ENCODE peak calls at places on chromosomes 13 and 19, in nine cellular contexts. D is tibial artery, Y is ovary, I is transverse colon, S is IMR-90, X is suprapubic skin, Q is heart right ventricle, L is spleen, F is endothelial cell of umbilical vein. H is an unnamed sample. For H3K9me3 and H3K4me1, the result is how much of the 10 kb centered on the place peaks cover.

GRCh38 chr19:46919324-46919723 is 58.5 kb downstream of the ARHGAP35 start:
- DNase-seq in L (no peak), Y (no peak), D (no peak), S (peak), I (no peak), F (no peak), Q (no peak), X (no peak), H (no peak)

GRCh38 chr19:18657590-18658365 is 20.9 kb downstream of the KLHL26 start:
- DNase-seq in S (peak), Y (peak), D (peak), X (no peak), I (no peak), L (no peak), Q (peak), F (no peak), H (peak)

GRCh38 chr19:12202250-12202649 is 39.4 kb downstream of the ZNF136 start:
- DNase-seq in Y (no peak), S (no peak), X (no peak), Q (peak), F (no peak), D (no peak), L (peak), I (peak), H (peak)

GRCh38 chr13:29763426-29764180 is 86.8 kb downstream of the UBL3 start:
- DNase-seq in I (peak), F (no peak), S (no peak), Q (no peak), X (no peak), Y (no peak), D (no peak), L (no peak), H (no peak)

GRCh38 chr19:45331411-45331810 is 8.7 kb upstream of the CKM start:
- DNase-seq in Q (no peak), L (no peak), I (no peak), D (no peak), Y (no peak), X (no peak), F (no peak), S (no peak), H (no peak)

GRCh38 chr13:37681295-37682032 is 82.9 kb upstream of the POSTN start:
- DNase-seq in L (no peak), Y (no peak), F (peak), X (no peak), I (no peak), D (no peak), Q (no peak), S (peak), H (no peak)

GRCh38 chr13:48490241-48490640 is 42.6 kb downstream of the RCBTB2 start:
- DNase-seq in Y (no peak), X (no peak), Q (no peak), F (no peak), I (no peak), L (no peak), D (no peak), S (no peak), H (no peak)

GRCh38 chr13:81987677-81988357 is 1646.9 kb upstream of the SPRY2 start:
- DNase-seq in D (no peak), L (no peak), X (no peak), S (no peak), Y (no peak), Q (no peak), F (no peak), I (no peak), H (no peak)

GRCh38 chr19:2193807-2194206 is 30.1 kb downstream of the DOT1L start:
- DNase-seq in S (no peak), Y (no peak), L (no peak), I (no peak), Q (no peak), D (no peak), X (no peak), F (no peak), H (no peak)

GRCh38 chr19:38139122-38139521 is 84.9 kb downstream of the DPF1 start:
- DNase-seq in Q (no peak), D (no peak), F (no peak), Y (no peak), X (no peak), L (no peak), I (no peak), S (no peak), H (no peak)

GRCh38 chr13:104530741-104531140 is 1464.5 kb upstream of the SLC10A2 start:
- DNase-seq in Q (no peak), F (no peak), D (no peak), S (no peak), L (no peak), X (no peak), Y (no peak), I (no peak), H (no peak)

GRCh38 chr13:67299072-67299635 is 69.0 kb upstream of the PCDH9 start:
- DNase-seq in Q (no peak), F (peak), Y (no peak), S (peak), L (no peak), X (no peak), D (no peak), I (no peak), H (no peak)

GRCh38 chr13:50075619-50076097 is 60.4 kb downstream of the KCNRG start:
- DNase-seq in I (no peak), S (no peak), Q (no peak), D (no peak), X (no peak), L (no peak), F (peak), Y (no peak), H (no peak)

GRCh38 chr19:47637550-47637949 is 28.6 kb downstream of the BICRA start:
- DNase-seq in Y (no peak), X (no peak), I (no peak), S (no peak), D (no peak), F (no peak), Q (no peak), L (no peak), H (no peak)

GRCh38 chr19:4369888-4370260 is 26.5 kb downstream of the MPND start:
- DNase-seq in L (peak), Q (peak), D (no peak), F (peak), I (peak), S (peak), Y (no peak), X (peak), H (peak)

GRCh38 chr19:46515290-46515609 is 19.6 kb upstream of the PNMA8B start:
- DNase-seq in F (no peak), D (no peak), L (no peak), S (no peak), Y (no peak), X (no peak), Q (no peak), I (no peak), H (no peak)

GRCh38 chr19:12953456-12954149 is 3.4 kb downstream of the GADD45GIP1 start:
- DNase-seq in D (no peak), Y (no peak), S (no peak), I (no peak), Q (no peak), L (no peak), F (no peak), X (no peak), H (no peak)

GRCh38 chr19:8491574-8491973 is 10.9 kb downstream of the PRAM1 start:
- DNase-seq in I (no peak), L (peak), F (no peak), D (no peak), Y (no peak), Q (no peak), X (no peak), S (no peak), H (peak)

GRCh38 chr13:105972811-105973590 is 562.5 kb downstream of the EFNB2 start:
- DNase-seq in S (no peak), Q (no peak), X (no peak), F (no peak), L (no peak), Y (no peak), I (no peak), D (no peak), H (no peak)

GRCh38 chr13:74596691-74597090 is 462.5 kb upstream of the KLF12 start:
- DNase-seq in I (no peak), X (no peak), F (no peak), S (no peak), L (no peak), Q (no peak), Y (no peak), D (no peak), H (no peak)

GRCh38 chr13:107079423-107080099 is 511.6 kb upstream of the ARGLU1 start:
- DNase-seq in S (no peak), Y (no peak), L (no peak), F (no peak), D (no peak), I (no peak), Q (no peak), X (no peak), H (no peak)

GRCh38 chr13:28730762-28731161 is 12.0 kb upstream of the SLC46A3 start:
- DNase-seq in Y (no peak), S (no peak), I (no peak), X (no peak), Q (no peak), L (no peak), D (no peak), F (no peak), H (no peak)

GRCh38 chr19:21110183-21110582 is 28.2 kb downstream of the ZNF714 start:
- DNase-seq in S (no peak), L (no peak), Q (no peak), Y (no peak), X (no peak), D (no peak), I (no peak), F (no peak), H (no peak)
- H3K9me3 ChIP-seq in S (under half), L (under half), Q (under half), Y (under half), X (under half), D (under half), I (under half), F (under half), H (under half)

GRCh38 chr13:20130652-20131051 is 30.2 kb downstream of the GJA3 start:
- DNase-seq in I (no peak), Q (no peak), X (no peak), F (no peak), D (no peak), L (no peak), S (no peak), Y (no peak), H (no peak)

GRCh38 chr13:20131057-20131832 is 29.6 kb downstream of the GJA3 start:
- DNase-seq in F (no peak), Q (no peak), D (no peak), L (no peak), X (no peak), S (no peak), Y (no peak), I (no peak), H (no peak)

GRCh38 chr13:20130012-20130411 is 30.8 kb downstream of the GJA3 start:
- DNase-seq in Y (no peak), Q (no peak), F (no peak), D (no peak), X (no peak), I (no peak), L (no peak), S (no peak), H (no peak)

GRCh38 chr13:20134732-20135131 is 26.1 kb downstream of the GJA3 start:
- DNase-seq in L (no peak), I (no peak), D (no peak), F (no peak), Y (no peak), X (no peak), Q (no peak), S (no peak), H (no peak)

DNA sequence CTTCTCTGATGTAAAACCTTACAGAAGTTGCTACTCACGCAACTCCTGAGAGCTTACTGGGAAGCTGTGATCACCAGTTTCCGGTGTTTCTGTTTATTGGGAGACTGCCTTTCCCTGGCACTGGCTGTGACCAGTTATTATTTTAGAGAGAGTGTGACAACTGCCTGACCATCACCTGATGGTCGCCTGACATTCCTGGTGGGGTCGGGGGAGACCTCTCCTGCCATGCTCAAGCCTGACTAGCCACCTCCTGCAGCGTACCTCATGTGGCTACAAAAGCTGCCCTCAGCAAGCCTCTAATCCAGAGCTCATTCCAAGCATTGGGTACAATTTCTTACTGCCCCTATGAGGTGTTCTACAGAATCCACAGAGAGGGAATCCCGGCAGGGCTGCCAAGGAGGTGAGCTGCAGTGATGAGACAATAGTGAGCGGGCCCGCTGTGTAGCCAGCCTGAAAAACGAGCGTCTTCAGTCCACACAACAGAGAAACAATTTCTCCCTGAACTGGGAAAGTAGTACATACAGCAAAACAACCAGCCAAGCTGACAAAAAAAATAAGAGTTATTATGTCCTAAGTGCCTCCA is 28.7 kb downstream of the GJA3 start:
- DNase-seq in I (no peak), F (no peak), Y (no peak), S (no peak), L (no peak), D (no peak), Q (no peak), X (no peak), H (no peak)
- H3K4me1 ChIP-seq in I (under half), F (under half), Y (under half), S (under half), L (under half), D (under half), Q (under half), X (under half), H (under half)

DNA sequence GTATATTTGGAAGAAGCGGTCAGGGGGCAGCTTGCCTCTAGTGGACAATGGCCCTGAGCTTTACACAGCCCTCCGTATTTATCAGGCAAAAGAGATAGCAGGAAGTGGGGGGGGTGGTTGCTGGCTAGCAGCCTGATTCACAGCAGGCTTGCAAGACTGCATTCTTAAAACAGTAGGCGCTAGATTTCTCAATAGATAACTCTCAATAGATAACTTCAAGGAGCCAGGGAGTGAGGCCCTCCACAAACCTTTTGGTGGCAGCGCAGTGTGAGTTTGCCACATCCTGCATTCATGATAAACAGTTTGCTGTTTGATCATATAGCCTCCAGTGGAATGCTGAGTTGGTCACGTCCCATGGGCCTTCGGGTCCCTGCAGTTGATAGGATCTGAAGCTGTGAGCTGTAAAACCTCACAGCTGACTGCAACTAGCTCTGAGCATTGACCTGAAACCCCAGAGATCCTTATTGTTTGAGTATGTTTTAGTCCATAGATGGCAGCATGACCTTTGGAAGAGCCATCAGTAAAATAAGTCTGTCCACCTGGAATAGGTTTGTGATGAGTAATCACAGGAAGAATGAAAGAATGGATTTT is 12.2 kb downstream of the FPR3 start:
- DNase-seq in I (peak), Q (no peak), L (no peak), X (no peak), F (no peak), D (no peak), Y (no peak), S (no peak), H (no peak)
- H3K27ac ChIP-seq in I (no peak), Q (no peak), L (peak), X (no peak), F (no peak), D (no peak), Y (no peak), S (no peak), H (no peak)

DNA sequence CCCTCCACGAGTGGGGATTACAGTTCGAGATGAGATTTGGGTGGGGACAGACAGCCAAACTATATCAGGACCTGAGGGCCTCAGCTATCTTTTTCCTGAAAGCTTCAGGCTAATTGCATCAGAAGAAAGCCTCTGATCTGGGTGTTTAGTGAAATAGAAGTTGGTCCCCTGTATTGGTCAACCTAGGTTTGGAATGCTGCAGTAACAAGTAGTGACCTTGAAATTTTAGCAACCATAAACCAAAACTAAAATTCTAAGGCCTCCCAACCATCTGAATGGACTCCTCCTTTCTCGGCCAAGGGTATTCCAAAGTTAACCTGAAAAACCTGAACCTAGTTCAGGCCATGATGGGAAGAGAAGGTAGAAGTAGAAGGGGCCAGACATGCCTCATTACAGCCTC is 34.9 kb upstream of the OR10H1 start:
- DNase-seq in Q (no peak), X (no peak), F (no peak), S (no peak), D (no peak), L (no peak), I (no peak), Y (no peak), H (no peak)
- H3K9me3 ChIP-seq in Q (under half), X (under half), F (under half), S (under half), D (under half), L (under half), I (under half), Y (under half), H (under half)

GRCh38 chr13:113853518-113854237 is 10.2 kb downstream of the GAS6 start:
- DNase-seq in X (no peak), D (peak), Y (peak), F (peak), S (peak), Q (no peak), L (peak), I (no peak), H (no peak)

GRCh38 chr13:113851480-113851803 is 12.4 kb downstream of the GAS6 start:
- DNase-seq in D (no peak), S (no peak), X (no peak), Q (no peak), Y (no peak), I (no peak), F (no peak), L (no peak), H (no peak)

GRCh38 chr13:113851826-113852535 is 11.9 kb downstream of the GAS6 start:
- DNase-seq in L (peak), I (no peak), D (no peak), F (no peak), S (no peak), Q (no peak), Y (peak), X (peak), H (no peak)

GRCh38 chr13:113854238-113855011 is 9.5 kb downstream of the GAS6 start:
- DNase-seq in L (peak), Y (peak), I (no peak), S (peak), F (no peak), X (peak), D (peak), Q (no peak), H (peak)

DNA sequence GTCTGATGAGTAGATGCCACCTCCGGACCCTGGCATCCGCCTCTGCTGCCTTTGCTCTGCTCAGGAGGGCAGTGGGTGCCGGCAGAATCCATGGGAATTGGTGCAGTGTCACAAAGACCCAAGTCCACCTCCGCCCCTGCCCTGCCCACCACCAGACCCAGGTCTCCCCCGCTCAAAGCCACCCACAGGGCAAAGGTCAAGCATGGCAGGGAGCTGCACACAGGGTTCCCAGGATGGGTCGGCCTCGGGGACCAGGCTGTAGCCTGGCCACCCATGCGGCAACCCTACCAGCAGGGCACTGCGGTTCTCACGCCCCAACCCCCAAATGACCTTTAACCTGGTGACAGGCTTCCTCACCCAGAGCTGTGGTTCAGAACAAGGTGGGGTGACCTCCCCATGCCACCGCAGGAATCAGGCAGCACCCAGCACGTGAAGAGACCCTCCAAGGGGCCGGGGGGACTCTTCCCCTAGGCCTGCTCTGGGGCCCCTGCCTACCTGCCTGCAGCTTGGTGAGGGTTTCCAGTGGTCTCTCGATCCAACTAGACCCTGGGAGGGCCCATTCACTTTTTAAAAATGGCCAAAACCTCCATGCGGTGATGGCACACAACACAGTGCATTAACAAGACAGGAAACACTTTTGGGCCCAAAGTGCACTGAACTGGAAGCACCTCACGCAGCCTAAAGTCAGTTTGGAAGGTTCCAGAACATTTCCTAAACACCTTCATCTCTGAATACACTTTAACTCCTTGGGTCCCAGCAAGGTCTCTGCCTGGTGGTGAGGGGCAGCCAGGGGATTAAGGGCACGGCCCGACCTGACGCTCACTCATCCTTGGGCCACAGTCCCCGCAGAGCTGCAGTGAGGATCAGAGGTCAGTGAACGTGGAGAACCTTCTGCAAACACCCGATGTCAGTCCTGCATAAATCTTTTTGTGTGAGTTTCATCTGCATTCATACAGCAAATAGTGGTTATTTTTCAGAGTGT is 11.0 kb downstream of the GAS6 start:
- DNase-seq in D (no peak), L (peak), I (no peak), X (peak), Y (peak), F (no peak), S (no peak), Q (no peak), H (peak)
- H3K4me1 ChIP-seq in D (half or more), L (under half), I (half or more), X (half or more), Y (under half), F (under half), S (half or more), Q (under half), H (under half)

GRCh38 chr19:51025401-51025800 is 1.0 kb downstream of the KLK11 start:
- DNase-seq in S (no peak), X (no peak), Y (no peak), D (no peak), L (no peak), F (no peak), Q (no peak), I (no peak), H (no peak)

GRCh38 chr19:51026554-51026831 is at the start of gene KLK11:
- DNase-seq in D (no peak), L (no peak), Y (no peak), F (no peak), I (no peak), S (no peak), X (peak), Q (no peak), H (no peak)

GRCh38 chr19:51023946-51024345 is 2.5 kb downstream of the KLK11 start:
- DNase-seq in D (no peak), I (no peak), S (no peak), L (no peak), Q (no peak), F (no peak), X (no peak), Y (no peak), H (no peak)

GRCh38 chr19:51025809-51026553 is 435 bp downstream of the KLK11 start:
- DNase-seq in S (no peak), X (peak), D (no peak), L (no peak), Y (peak), I (no peak), F (no peak), Q (no peak), H (peak)

DNA sequence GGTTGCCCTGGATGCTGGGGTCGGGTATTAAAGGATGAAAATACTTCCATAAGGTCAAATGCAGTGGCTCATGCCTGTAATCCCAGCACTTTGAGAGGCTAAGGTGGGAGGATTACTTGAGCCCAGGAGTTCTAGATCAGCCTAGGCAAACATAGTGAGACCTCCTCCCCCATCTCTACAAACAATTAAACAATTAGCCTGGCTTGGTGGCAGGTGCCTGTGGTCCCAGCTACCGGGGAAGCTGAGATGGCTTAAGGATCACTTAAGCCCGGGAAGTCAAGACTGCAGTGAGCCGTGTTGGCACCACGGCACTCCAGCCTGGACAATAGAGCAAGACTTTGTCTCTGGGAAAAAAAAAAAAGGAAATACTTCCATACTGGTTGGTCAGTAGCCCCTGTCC is 1.5 kb downstream of the KLK11 start:
- DNase-seq in Q (no peak), L (no peak), Y (no peak), I (no peak), X (no peak), D (no peak), S (no peak), F (no peak), H (no peak)
- H3K27ac ChIP-seq in Q (no peak), L (no peak), Y (no peak), I (no peak), X (no peak), D (no peak), S (no peak), F (no peak), H (no peak)